ENCODE peak calls at places on chromosomes 7 and 10, in six cellular contexts. One of them, this sample, is unnamed.

GRCh38 chr10:42781893-42782445 is 626 bp upstream of the BMS1 start:
- DNase-seq in Peyer's patch: no peak
- DNase-seq in coronary artery: no peak
- DNase-seq in CD8-positive, alpha-beta T cell: no peak
- DNase-seq in HCT116: no peak
- DNase-seq in body of pancreas: peak
- DNase-seq in this sample: no peak

GRCh38 chr10:53918755-53919154 is 882.3 kb downstream of the PCDH15 start:
- DNase-seq in Peyer's patch: no peak
- DNase-seq in coronary artery: no peak
- DNase-seq in CD8-positive, alpha-beta T cell: no peak
- DNase-seq in HCT116: no peak
- DNase-seq in body of pancreas: no peak
- DNase-seq in this sample: no peak

GRCh38 chr7:49367072-49367471 is 406.4 kb upstream of the VWC2 start:
- DNase-seq in Peyer's patch: no peak
- DNase-seq in coronary artery: no peak
- DNase-seq in CD8-positive, alpha-beta T cell: no peak
- DNase-seq in HCT116: no peak
- DNase-seq in body of pancreas: no peak
- DNase-seq in this sample: no peak

GRCh38 chr7:75758491-75758890 is 13.5 kb downstream of the CCL26 start:
- DNase-seq in Peyer's patch: no peak
- DNase-seq in coronary artery: no peak
- DNase-seq in CD8-positive, alpha-beta T cell: no peak
- DNase-seq in HCT116: no peak
- DNase-seq in body of pancreas: no peak
- DNase-seq in this sample: no peak

GRCh38 chr10:47020491-47020890 is 109.3 kb downstream of the PTPN20 start:
- DNase-seq in Peyer's patch: no peak
- DNase-seq in coronary artery: peak
- DNase-seq in CD8-positive, alpha-beta T cell: no peak
- DNase-seq in HCT116: no peak
- DNase-seq in body of pancreas: no peak
- DNase-seq in this sample: peak

GRCh38 chr7:51593638-51594037 is 277.0 kb upstream of the COBL start:
- DNase-seq in Peyer's patch: no peak
- DNase-seq in coronary artery: no peak
- DNase-seq in CD8-positive, alpha-beta T cell: no peak
- DNase-seq in HCT116: no peak
- DNase-seq in body of pancreas: no peak
- DNase-seq in this sample: no peak

GRCh38 chr7:4809691-4810090 is 34.3 kb downstream of the AP5Z1 start:
- DNase-seq in Peyer's patch: no peak
- DNase-seq in coronary artery: no peak
- DNase-seq in CD8-positive, alpha-beta T cell: no peak
- DNase-seq in HCT116: no peak
- DNase-seq in body of pancreas: no peak
- DNase-seq in this sample: no peak

GRCh38 chr10:117334921-117335320 is 40.3 kb downstream of the PDZD8 start:
- DNase-seq in Peyer's patch: no peak
- DNase-seq in coronary artery: no peak
- DNase-seq in CD8-positive, alpha-beta T cell: no peak
- DNase-seq in HCT116: no peak
- DNase-seq in body of pancreas: no peak
- DNase-seq in this sample: no peak

GRCh38 chr7:141550694-141551079 is 523 bp upstream of the AGK start:
- DNase-seq in Peyer's patch: no peak
- DNase-seq in coronary artery: no peak
- DNase-seq in CD8-positive, alpha-beta T cell: no peak
- DNase-seq in HCT116: no peak
- DNase-seq in body of pancreas: peak
- DNase-seq in this sample: no peak

GRCh38 chr7:1697499-1698125 is 27.5 kb downstream of the ELFN1 start:
- DNase-seq in Peyer's patch: no peak
- DNase-seq in coronary artery: peak
- DNase-seq in CD8-positive, alpha-beta T cell: no peak
- DNase-seq in HCT116: no peak
- DNase-seq in body of pancreas: no peak
- DNase-seq in this sample: no peak

GRCh38 chr10:30041394-30042105 is 17.8 kb downstream of the JCAD start:
- DNase-seq in Peyer's patch: no peak
- DNase-seq in coronary artery: no peak
- DNase-seq in CD8-positive, alpha-beta T cell: no peak
- DNase-seq in HCT116: no peak
- DNase-seq in body of pancreas: no peak
- DNase-seq in this sample: no peak

GRCh38 chr7:96052860-96053452 is 268.9 kb downstream of the SLC25A13 start:
- DNase-seq in Peyer's patch: no peak
- DNase-seq in coronary artery: no peak
- DNase-seq in CD8-positive, alpha-beta T cell: no peak
- DNase-seq in HCT116: no peak
- DNase-seq in body of pancreas: no peak
- DNase-seq in this sample: no peak

GRCh38 chr10:26000971-26001370 is 66.9 kb downstream of the MYO3A start:
- DNase-seq in Peyer's patch: no peak
- DNase-seq in coronary artery: no peak
- DNase-seq in CD8-positive, alpha-beta T cell: no peak
- DNase-seq in HCT116: no peak
- DNase-seq in body of pancreas: no peak
- DNase-seq in this sample: no peak

GRCh38 chr10:101087376-101087775 is 25.6 kb downstream of the KAZALD1 start:
- DNase-seq in Peyer's patch: no peak
- DNase-seq in coronary artery: no peak
- DNase-seq in CD8-positive, alpha-beta T cell: no peak
- DNase-seq in HCT116: no peak
- DNase-seq in body of pancreas: no peak
- DNase-seq in this sample: no peak

GRCh38 chr10:43227911-43228782 is 38.7 kb downstream of the RASGEF1A start:
- DNase-seq in Peyer's patch: no peak
- DNase-seq in coronary artery: peak
- DNase-seq in CD8-positive, alpha-beta T cell: no peak
- DNase-seq in HCT116: no peak
- DNase-seq in body of pancreas: peak
- DNase-seq in this sample: peak

DNA sequence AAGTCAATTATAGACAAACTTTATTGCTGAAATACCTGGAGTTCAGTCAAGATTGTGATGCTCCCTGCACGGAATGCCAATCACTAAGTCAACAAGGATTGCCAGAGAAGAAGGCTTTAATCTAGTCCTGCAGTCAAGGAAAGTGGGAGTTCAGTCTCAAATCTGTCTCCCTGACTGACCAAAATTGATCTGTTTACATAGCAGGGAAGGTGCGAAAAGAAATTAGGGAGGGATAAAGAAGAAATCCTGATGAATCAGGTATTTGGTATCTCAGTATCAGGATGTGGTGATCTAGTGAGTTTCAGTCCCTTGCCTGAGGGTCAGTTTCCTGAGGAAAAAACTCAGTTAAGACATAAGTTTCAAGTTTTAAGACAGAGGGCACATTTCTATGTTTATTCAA is 2.1 kb upstream of the AKR1D1 start:
- DNase-seq in Peyer's patch: no peak
- DNase-seq in coronary artery: no peak
- DNase-seq in CD8-positive, alpha-beta T cell: no peak
- DNase-seq in HCT116: no peak
- DNase-seq in body of pancreas: no peak
- DNase-seq in this sample: no peak
- TF ChIP-seq CTCF in Peyer's patch: no peak
- TF ChIP-seq CTCF in coronary artery: no peak
- TF ChIP-seq CTCF in CD8-positive, alpha-beta T cell: no peak
- TF ChIP-seq CTCF in HCT116: no peak
- TF ChIP-seq CTCF in body of pancreas: no peak
- TF ChIP-seq CTCF in this sample: no peak

GRCh38 chr10:64376169-64376568 is 855.0 kb downstream of the REEP3 start:
- DNase-seq in Peyer's patch: no peak
- DNase-seq in coronary artery: no peak
- DNase-seq in CD8-positive, alpha-beta T cell: no peak
- DNase-seq in HCT116: no peak
- DNase-seq in body of pancreas: no peak
- DNase-seq in this sample: no peak

GRCh38 chr10:64385355-64385754 is 864.2 kb downstream of the REEP3 start:
- DNase-seq in Peyer's patch: no peak
- DNase-seq in coronary artery: no peak
- DNase-seq in CD8-positive, alpha-beta T cell: no peak
- DNase-seq in HCT116: no peak
- DNase-seq in body of pancreas: no peak
- DNase-seq in this sample: no peak

GRCh38 chr10:64379898-64380297 is 858.7 kb downstream of the REEP3 start:
- DNase-seq in Peyer's patch: no peak
- DNase-seq in coronary artery: no peak
- DNase-seq in CD8-positive, alpha-beta T cell: no peak
- DNase-seq in HCT116: peak
- DNase-seq in body of pancreas: no peak
- DNase-seq in this sample: no peak
- TF ChIP-seq CTCF in Peyer's patch: no peak
- TF ChIP-seq CTCF in coronary artery: no peak
- TF ChIP-seq CTCF in CD8-positive, alpha-beta T cell: no peak
- TF ChIP-seq CTCF in HCT116: peak
- TF ChIP-seq CTCF in body of pancreas: no peak
- TF ChIP-seq CTCF in this sample: no peak

GRCh38 chr7:11935905-11936304 is 103.9 kb upstream of the THSD7A start:
- DNase-seq in Peyer's patch: no peak
- DNase-seq in coronary artery: no peak
- DNase-seq in CD8-positive, alpha-beta T cell: no peak
- DNase-seq in HCT116: peak
- DNase-seq in body of pancreas: no peak
- DNase-seq in this sample: no peak

GRCh38 chr7:11931306-11931705 is 99.3 kb upstream of the THSD7A start:
- DNase-seq in Peyer's patch: no peak
- DNase-seq in coronary artery: no peak
- DNase-seq in CD8-positive, alpha-beta T cell: no peak
- DNase-seq in HCT116: no peak
- DNase-seq in body of pancreas: no peak
- DNase-seq in this sample: no peak

GRCh38 chr7:11934766-11935165 is 102.8 kb upstream of the THSD7A start:
- DNase-seq in Peyer's patch: no peak
- DNase-seq in coronary artery: no peak
- DNase-seq in CD8-positive, alpha-beta T cell: no peak
- DNase-seq in HCT116: no peak
- DNase-seq in body of pancreas: no peak
- DNase-seq in this sample: no peak
- TF ChIP-seq CTCF in Peyer's patch: no peak
- TF ChIP-seq CTCF in coronary artery: no peak
- TF ChIP-seq CTCF in CD8-positive, alpha-beta T cell: no peak
- TF ChIP-seq CTCF in HCT116: no peak
- TF ChIP-seq CTCF in body of pancreas: no peak
- TF ChIP-seq CTCF in this sample: no peak

GRCh38 chr10:73253226-73253557 is 748 bp upstream of the MRPS16 start:
- DNase-seq in Peyer's patch: no peak
- DNase-seq in coronary artery: no peak
- DNase-seq in CD8-positive, alpha-beta T cell: no peak
- DNase-seq in HCT116: no peak
- DNase-seq in body of pancreas: no peak
- DNase-seq in this sample: no peak
- TF ChIP-seq CTCF in Peyer's patch: no peak
- TF ChIP-seq CTCF in coronary artery: no peak
- TF ChIP-seq CTCF in CD8-positive, alpha-beta T cell: no peak
- TF ChIP-seq CTCF in HCT116: peak
- TF ChIP-seq CTCF in body of pancreas: no peak
- TF ChIP-seq CTCF in this sample: no peak